ENCODE peak calls at places on chromosomes 11 and 22, in seven cellular contexts. One of them, this sample, is unnamed.

GRCh38 chr11:47980907-47981621 is 705 bp downstream of the PTPRJ start:
- DNase-seq in stimulated activated CD8-positive, alpha-beta memory T cell treated with anti-CD3 and anti-CD28 coated beads, Interleukin-7, amount 100 ng/mL, for 24 hours: no peak
- DNase-seq in lower lobe of right lung: peak
- DNase-seq in RWPE1: peak
- DNase-seq in sciatic nerve: peak
- DNase-seq in stimulated activated CD4-positive, alpha-beta T cell treated with anti-CD3 and anti-CD28 coated beads, Interleukin-2, amount 100 ng/mL, for 48 hours: no peak
- DNase-seq in effector memory CD4-positive, alpha-beta T cell: no peak
- DNase-seq in this sample: no peak

GRCh38 chr11:95835768-95836488 is 45.6 kb downstream of the CEP57 start:
- DNase-seq in stimulated activated CD8-positive, alpha-beta memory T cell treated with anti-CD3 and anti-CD28 coated beads, Interleukin-7, amount 100 ng/mL, for 24 hours: peak
- DNase-seq in lower lobe of right lung: peak
- DNase-seq in RWPE1: peak
- DNase-seq in sciatic nerve: peak
- DNase-seq in stimulated activated CD4-positive, alpha-beta T cell treated with anti-CD3 and anti-CD28 coated beads, Interleukin-2, amount 100 ng/mL, for 48 hours: peak
- DNase-seq in effector memory CD4-positive, alpha-beta T cell: peak
- DNase-seq in this sample: peak

GRCh38 chr11:35558468-35558867 is 33.1 kb upstream of the PAMR1 start:
- DNase-seq in stimulated activated CD8-positive, alpha-beta memory T cell treated with anti-CD3 and anti-CD28 coated beads, Interleukin-7, amount 100 ng/mL, for 24 hours: no peak
- DNase-seq in lower lobe of right lung: no peak
- DNase-seq in RWPE1: no peak
- DNase-seq in sciatic nerve: no peak
- DNase-seq in stimulated activated CD4-positive, alpha-beta T cell treated with anti-CD3 and anti-CD28 coated beads, Interleukin-2, amount 100 ng/mL, for 48 hours: no peak
- DNase-seq in effector memory CD4-positive, alpha-beta T cell: no peak
- DNase-seq in this sample: no peak

GRCh38 chr11:108324587-108324986 is 101.7 kb downstream of the ATM start:
- DNase-seq in stimulated activated CD8-positive, alpha-beta memory T cell treated with anti-CD3 and anti-CD28 coated beads, Interleukin-7, amount 100 ng/mL, for 24 hours: no peak
- DNase-seq in lower lobe of right lung: no peak
- DNase-seq in RWPE1: no peak
- DNase-seq in sciatic nerve: no peak
- DNase-seq in stimulated activated CD4-positive, alpha-beta T cell treated with anti-CD3 and anti-CD28 coated beads, Interleukin-2, amount 100 ng/mL, for 48 hours: no peak
- DNase-seq in effector memory CD4-positive, alpha-beta T cell: no peak
- DNase-seq in this sample: no peak

GRCh38 chr11:11972942-11973341 is 35.5 kb downstream of the DKK3 start:
- DNase-seq in stimulated activated CD8-positive, alpha-beta memory T cell treated with anti-CD3 and anti-CD28 coated beads, Interleukin-7, amount 100 ng/mL, for 24 hours: no peak
- DNase-seq in lower lobe of right lung: no peak
- DNase-seq in RWPE1: no peak
- DNase-seq in sciatic nerve: no peak
- DNase-seq in stimulated activated CD4-positive, alpha-beta T cell treated with anti-CD3 and anti-CD28 coated beads, Interleukin-2, amount 100 ng/mL, for 48 hours: no peak
- DNase-seq in effector memory CD4-positive, alpha-beta T cell: no peak
- DNase-seq in this sample: no peak

GRCh38 chr11:106442032-106442431 is 364.6 kb downstream of the AASDHPPT start:
- DNase-seq in stimulated activated CD8-positive, alpha-beta memory T cell treated with anti-CD3 and anti-CD28 coated beads, Interleukin-7, amount 100 ng/mL, for 24 hours: no peak
- DNase-seq in lower lobe of right lung: no peak
- DNase-seq in RWPE1: no peak
- DNase-seq in sciatic nerve: no peak
- DNase-seq in stimulated activated CD4-positive, alpha-beta T cell treated with anti-CD3 and anti-CD28 coated beads, Interleukin-2, amount 100 ng/mL, for 48 hours: no peak
- DNase-seq in effector memory CD4-positive, alpha-beta T cell: no peak
- DNase-seq in this sample: no peak

GRCh38 chr22:24807284-24807950 is 1.4 kb downstream of the SGSM1 start:
- DNase-seq in stimulated activated CD8-positive, alpha-beta memory T cell treated with anti-CD3 and anti-CD28 coated beads, Interleukin-7, amount 100 ng/mL, for 24 hours: no peak
- DNase-seq in lower lobe of right lung: no peak
- DNase-seq in RWPE1: no peak
- DNase-seq in sciatic nerve: peak
- DNase-seq in stimulated activated CD4-positive, alpha-beta T cell treated with anti-CD3 and anti-CD28 coated beads, Interleukin-2, amount 100 ng/mL, for 48 hours: no peak
- DNase-seq in effector memory CD4-positive, alpha-beta T cell: no peak
- DNase-seq in this sample: no peak

GRCh38 chr11:70527046-70527395 is 128.7 kb downstream of the CTTN start:
- DNase-seq in stimulated activated CD8-positive, alpha-beta memory T cell treated with anti-CD3 and anti-CD28 coated beads, Interleukin-7, amount 100 ng/mL, for 24 hours: no peak
- DNase-seq in lower lobe of right lung: peak
- DNase-seq in RWPE1: no peak
- DNase-seq in sciatic nerve: no peak
- DNase-seq in stimulated activated CD4-positive, alpha-beta T cell treated with anti-CD3 and anti-CD28 coated beads, Interleukin-2, amount 100 ng/mL, for 48 hours: no peak
- DNase-seq in effector memory CD4-positive, alpha-beta T cell: no peak
- DNase-seq in this sample: no peak

GRCh38 chr11:68371176-68372041 is 59.0 kb downstream of the LRP5 start:
- DNase-seq in stimulated activated CD8-positive, alpha-beta memory T cell treated with anti-CD3 and anti-CD28 coated beads, Interleukin-7, amount 100 ng/mL, for 24 hours: no peak
- DNase-seq in lower lobe of right lung: no peak
- DNase-seq in RWPE1: no peak
- DNase-seq in sciatic nerve: no peak
- DNase-seq in stimulated activated CD4-positive, alpha-beta T cell treated with anti-CD3 and anti-CD28 coated beads, Interleukin-2, amount 100 ng/mL, for 48 hours: no peak
- DNase-seq in effector memory CD4-positive, alpha-beta T cell: no peak
- DNase-seq in this sample: no peak

GRCh38 chr11:119236490-119236889 is 30.4 kb downstream of the CBL start:
- DNase-seq in stimulated activated CD8-positive, alpha-beta memory T cell treated with anti-CD3 and anti-CD28 coated beads, Interleukin-7, amount 100 ng/mL, for 24 hours: no peak
- DNase-seq in lower lobe of right lung: no peak
- DNase-seq in RWPE1: no peak
- DNase-seq in sciatic nerve: no peak
- DNase-seq in stimulated activated CD4-positive, alpha-beta T cell treated with anti-CD3 and anti-CD28 coated beads, Interleukin-2, amount 100 ng/mL, for 48 hours: no peak
- DNase-seq in effector memory CD4-positive, alpha-beta T cell: no peak
- DNase-seq in this sample: no peak

GRCh38 chr11:8098879-8099278 is 17.9 kb downstream of the TUB start:
- DNase-seq in stimulated activated CD8-positive, alpha-beta memory T cell treated with anti-CD3 and anti-CD28 coated beads, Interleukin-7, amount 100 ng/mL, for 24 hours: no peak
- DNase-seq in lower lobe of right lung: no peak
- DNase-seq in RWPE1: no peak
- DNase-seq in sciatic nerve: no peak
- DNase-seq in stimulated activated CD4-positive, alpha-beta T cell treated with anti-CD3 and anti-CD28 coated beads, Interleukin-2, amount 100 ng/mL, for 48 hours: no peak
- DNase-seq in effector memory CD4-positive, alpha-beta T cell: no peak
- DNase-seq in this sample: no peak

GRCh38 chr11:66850235-66850587 is 6.7 kb upstream of the LRFN4 start:
- DNase-seq in stimulated activated CD8-positive, alpha-beta memory T cell treated with anti-CD3 and anti-CD28 coated beads, Interleukin-7, amount 100 ng/mL, for 24 hours: no peak
- DNase-seq in lower lobe of right lung: no peak
- DNase-seq in RWPE1: no peak
- DNase-seq in sciatic nerve: peak
- DNase-seq in stimulated activated CD4-positive, alpha-beta T cell treated with anti-CD3 and anti-CD28 coated beads, Interleukin-2, amount 100 ng/mL, for 48 hours: no peak
- DNase-seq in effector memory CD4-positive, alpha-beta T cell: no peak
- DNase-seq in this sample: no peak

GRCh38 chr11:112662554-112662953 is 298.7 kb upstream of the NCAM1 start:
- DNase-seq in stimulated activated CD8-positive, alpha-beta memory T cell treated with anti-CD3 and anti-CD28 coated beads, Interleukin-7, amount 100 ng/mL, for 24 hours: no peak
- DNase-seq in lower lobe of right lung: no peak
- DNase-seq in RWPE1: no peak
- DNase-seq in sciatic nerve: no peak
- DNase-seq in stimulated activated CD4-positive, alpha-beta T cell treated with anti-CD3 and anti-CD28 coated beads, Interleukin-2, amount 100 ng/mL, for 48 hours: no peak
- DNase-seq in effector memory CD4-positive, alpha-beta T cell: no peak
- DNase-seq in this sample: no peak

GRCh38 chr22:43406186-43406790 is 5.5 kb upstream of the MPPED1 start:
- DNase-seq in stimulated activated CD8-positive, alpha-beta memory T cell treated with anti-CD3 and anti-CD28 coated beads, Interleukin-7, amount 100 ng/mL, for 24 hours: no peak
- DNase-seq in lower lobe of right lung: no peak
- DNase-seq in RWPE1: no peak
- DNase-seq in sciatic nerve: no peak
- DNase-seq in stimulated activated CD4-positive, alpha-beta T cell treated with anti-CD3 and anti-CD28 coated beads, Interleukin-2, amount 100 ng/mL, for 48 hours: no peak
- DNase-seq in effector memory CD4-positive, alpha-beta T cell: no peak
- DNase-seq in this sample: no peak

GRCh38 chr22:22125579-22126468 is 118.8 kb upstream of the VPREB1 start:
- DNase-seq in stimulated activated CD8-positive, alpha-beta memory T cell treated with anti-CD3 and anti-CD28 coated beads, Interleukin-7, amount 100 ng/mL, for 24 hours: no peak
- DNase-seq in lower lobe of right lung: no peak
- DNase-seq in RWPE1: no peak
- DNase-seq in sciatic nerve: no peak
- DNase-seq in stimulated activated CD4-positive, alpha-beta T cell treated with anti-CD3 and anti-CD28 coated beads, Interleukin-2, amount 100 ng/mL, for 48 hours: no peak
- DNase-seq in effector memory CD4-positive, alpha-beta T cell: no peak
- DNase-seq in this sample: no peak